ENCODE peak calls at places on chromosomes 5 and 9, in ten cellular contexts. S, N, C, X, I, L, U, G, Z and Q are unnamed samples.

GRCh38 chr9:124256517-124257069 is 1.2 kb upstream of the NEK6 start:
- DNase-seq in L (peak; percentile 59), X (peak; percentile 86), G (peak; percentile 68), C (no peak), Z (no peak), S (peak; percentile 80), I (no peak), N (no peak), U (peak; percentile 59), Q (no peak)

GRCh38 chr9:95091971-95092320 is 225.6 kb downstream of the FANCC start:
- DNase-seq in C (peak; percentile 24), I (no peak), G (peak; percentile 62), U (no peak), S (peak; percentile 23), Z (no peak), N (no peak), X (peak; percentile 44), L (no peak), Q (no peak)

GRCh38 chr5:169122951-169123350 is 178.0 kb downstream of the SLIT3 start:
- DNase-seq in Z (no peak), S (no peak), N (no peak), X (no peak), L (no peak), G (no peak), U (peak; percentile 16), I (no peak), C (no peak), Q (no peak)

GRCh38 chr5:140398379-140398811 is 3.2 kb upstream of the ANKHD1 start:
- DNase-seq in L (no peak), C (peak; percentile 15), I (no peak), S (peak; percentile 30), X (no peak), Z (no peak), G (peak; percentile 28), N (no peak), U (peak; percentile 82), Q (no peak)

GRCh38 chr5:133330956-133331355 is 279.1 kb downstream of the HSPA4 start:
- DNase-seq in N (no peak), Z (no peak), X (no peak), U (no peak), S (no peak), C (no peak), L (no peak), I (no peak), G (no peak), Q (no peak)

GRCh38 chr5:137128012-137128411 is 371.1 kb downstream of the SPOCK1 start:
- DNase-seq in X (no peak), C (no peak), Z (no peak), I (no peak), L (no peak), S (no peak), G (no peak), U (no peak), N (no peak), Q (no peak)

GRCh38 chr5:105812356-105812755 is 1858.4 kb downstream of the EFNA5 start:
- DNase-seq in N (no peak), C (no peak), I (no peak), G (peak; percentile 2), U (no peak), L (no peak), Z (no peak), S (peak; percentile 7), X (peak; percentile 62), Q (no peak)

GRCh38 chr9:133440884-133441283 is 18.7 kb downstream of the ADAMTS13 start:
- DNase-seq in S (no peak), Z (no peak), I (peak; percentile 85), U (no peak), L (no peak), G (no peak), X (no peak), N (no peak), C (no peak), Q (no peak)

GRCh38 chr9:100193078-100193477 is 94.0 kb downstream of the INVS start:
- DNase-seq in Z (no peak), N (no peak), X (no peak), C (no peak), I (no peak), U (no peak), G (no peak), L (no peak), S (no peak), Q (no peak)

GRCh38 chr9:35490155-35490909 is 421 bp downstream of the RUSC2 start:
- DNase-seq in I (no peak), N (no peak), G (no peak), C (no peak), L (peak; percentile 34), U (peak; percentile 21), X (no peak), S (no peak), Z (no peak), Q (no peak)

GRCh38 chr5:150113047-150113744 is 26.8 kb upstream of the CSF1R start:
- DNase-seq in S (peak; percentile 65), Z (no peak), I (no peak), X (no peak), L (no peak), C (peak; percentile 35), U (peak; percentile 76), G (peak; percentile 41), N (peak; percentile 63), Q (no peak)

GRCh38 chr5:92022414-92022813 is 639.3 kb upstream of the ARRDC3 start:
- DNase-seq in S (no peak), Z (no peak), X (no peak), N (no peak), I (no peak), U (no peak), L (no peak), G (no peak), C (no peak), Q (no peak)

GRCh38 chr5:123690821-123691220 is 178.8 kb downstream of the CSNK1G3 start:
- DNase-seq in X (peak; percentile 17), I (no peak), L (no peak), G (no peak), Z (no peak), N (no peak), C (no peak), S (peak; percentile 89), U (peak; percentile 59), Q (peak; percentile 14)

GRCh38 chr5:154779105-154779504 is 23.9 kb downstream of the LARP1 start:
- DNase-seq in X (peak; percentile 93), L (no peak), U (peak; percentile 84), N (no peak), C (peak; percentile 41), S (peak; percentile 95), I (no peak), G (peak; percentile 64), Z (peak; percentile 40), Q (peak; percentile 13)

GRCh38 chr9:107299437-107299836 is 16.4 kb downstream of the RAD23B start:
- DNase-seq in Z (no peak), G (no peak), N (no peak), U (no peak), I (no peak), L (no peak), C (no peak), S (peak; percentile 21), X (no peak), Q (no peak)
- TF ChIP-seq CTCF in Z (no peak), G (peak; percentile 17), N (peak; percentile 16), U (peak; percentile 21), I (no peak), L (peak; percentile 21), C (no peak), S (peak; percentile 29), X (peak; percentile 25), Q (no peak)

DNA sequence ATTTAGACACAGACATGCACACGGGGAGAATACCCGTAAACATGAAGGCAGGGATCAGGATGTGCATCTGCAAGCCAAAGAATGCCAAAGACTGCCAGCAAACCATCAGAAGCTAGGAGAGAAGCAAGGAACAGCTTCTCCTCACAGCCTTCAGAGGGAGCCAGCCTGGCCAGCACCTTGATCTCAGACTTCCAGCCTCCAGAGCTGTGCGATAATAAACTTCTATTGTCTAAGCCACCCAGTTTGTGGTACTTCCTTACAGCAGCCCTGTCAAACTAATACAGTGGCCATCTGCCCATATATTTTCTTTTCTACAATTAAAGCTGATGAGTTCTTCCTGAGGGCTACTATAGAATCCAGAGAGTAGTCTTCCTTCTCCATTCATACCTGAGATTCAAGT is 135.0 kb downstream of the SNCAIP start:
- DNase-seq in I (no peak), N (no peak), C (no peak), U (no peak), G (no peak), S (no peak), X (no peak), L (no peak), Z (no peak), Q (no peak)
- TF ChIP-seq CTCF in I (no peak), N (no peak), C (no peak), U (no peak), G (no peak), S (no peak), X (no peak), L (no peak), Z (no peak), Q (no peak)

GRCh38 chr9:78782858-78783257 is 485.9 kb downstream of the PSAT1 start:
- DNase-seq in I (no peak), S (no peak), Z (no peak), G (no peak), X (peak; percentile 34), U (no peak), L (no peak), C (no peak), N (no peak), Q (no peak)

GRCh38 chr9:78786794-78787193 is 489.9 kb downstream of the PSAT1 start:
- DNase-seq in Z (no peak), N (no peak), C (no peak), S (no peak), I (no peak), G (peak; percentile 4), X (peak; percentile 76), L (no peak), U (peak; percentile 10), Q (no peak)

GRCh38 chr9:78782234-78782633 is 485.3 kb downstream of the PSAT1 start:
- DNase-seq in C (no peak), N (no peak), X (no peak), I (no peak), S (no peak), Z (no peak), U (no peak), L (no peak), G (no peak), Q (no peak)

GRCh38 chr9:78781681-78782080 is 484.8 kb downstream of the PSAT1 start:
- DNase-seq in I (no peak), X (peak; percentile 30), U (peak; percentile 41), S (no peak), C (no peak), G (no peak), L (no peak), Z (no peak), N (no peak), Q (no peak)

GRCh38 chr9:78783743-78784142 is 486.8 kb downstream of the PSAT1 start:
- DNase-seq in U (no peak), Z (no peak), C (peak; percentile 2), S (no peak), N (no peak), L (no peak), X (no peak), G (no peak), I (no peak), Q (no peak)
- TF ChIP-seq CTCF in U (peak; percentile 41), Z (peak; percentile 29), C (peak; percentile 34), S (no peak), N (no peak), L (no peak), X (peak; percentile 5), G (peak; percentile 28), I (no peak), Q (no peak)

GRCh38 chr9:73813546-73813945 is 661.9 kb downstream of the ANXA1 start:
- DNase-seq in N (no peak), X (no peak), Z (no peak), S (no peak), I (no peak), C (no peak), G (no peak), U (no peak), L (no peak), Q (no peak)

GRCh38 chr9:73816905-73817304 is 665.2 kb downstream of the ANXA1 start:
- DNase-seq in U (peak; percentile 31), I (no peak), L (no peak), X (no peak), G (no peak), C (no peak), S (no peak), Z (no peak), N (no peak), Q (no peak)
- TF ChIP-seq CTCF in U (no peak), I (no peak), L (no peak), X (no peak), G (no peak), C (no peak), S (no peak), Z (no peak), N (no peak), Q (no peak)